ENCODE peak calls at places on chromosome 14, in four cellular contexts. One of them, this sample, is unnamed.
A peak's percentile ranks its signal among the peaks of the same experiment; 100 is the strongest.

GRCh38 chr14:23751591-23751990 is 115.4 kb downstream of the DHRS2 start:
- DNase-seq in aorta: no peak
- DNase-seq in stimulated activated CD4-positive, alpha-beta T cell treated with anti-CD3 and anti-CD28 coated beads, TNF-alpha, amount 100 ng/mL, for 48 hours: no peak
- DNase-seq in GM23338: no peak
- DNase-seq in this sample: no peak

GRCh38 chr14:71022015-71022919 is 115.0 kb downstream of the PCNX1 start:
- DNase-seq in stimulated activated CD4-positive, alpha-beta T cell treated with anti-CD3 and anti-CD28 coated beads, TNF-alpha, amount 100 ng/mL, for 48 hours: no peak
- DNase-seq in GM23338: no peak
- DNase-seq in aorta: no peak
- DNase-seq in this sample: no peak

GRCh38 chr14:39218171-39218769 is 15.4 kb upstream of the MIA2 start:
- DNase-seq in stimulated activated CD4-positive, alpha-beta T cell treated with anti-CD3 and anti-CD28 coated beads, TNF-alpha, amount 100 ng/mL, for 48 hours: no peak
- DNase-seq in GM23338: no peak
- DNase-seq in aorta: no peak
- DNase-seq in this sample: no peak

GRCh38 chr14:71321556-71322315 is 414.5 kb downstream of the PCNX1 start:
- DNase-seq in GM23338: peak; percentile 89
- DNase-seq in stimulated activated CD4-positive, alpha-beta T cell treated with anti-CD3 and anti-CD28 coated beads, TNF-alpha, amount 100 ng/mL, for 48 hours: no peak
- DNase-seq in aorta: no peak
- DNase-seq in this sample: no peak

GRCh38 chr14:100822921-100823320 is 3.0 kb upstream of the MEG3 start:
- DNase-seq in GM23338: no peak
- DNase-seq in stimulated activated CD4-positive, alpha-beta T cell treated with anti-CD3 and anti-CD28 coated beads, TNF-alpha, amount 100 ng/mL, for 48 hours: no peak
- DNase-seq in aorta: peak; percentile 3
- DNase-seq in this sample: no peak

GRCh38 chr14:76203086-76204001 is 51.6 kb downstream of the GPATCH2L start:
- DNase-seq in GM23338: no peak
- DNase-seq in stimulated activated CD4-positive, alpha-beta T cell treated with anti-CD3 and anti-CD28 coated beads, TNF-alpha, amount 100 ng/mL, for 48 hours: no peak
- DNase-seq in aorta: peak; percentile 59
- DNase-seq in this sample: no peak

GRCh38 chr14:102805454-102805891 is 28.2 kb downstream of the TRAF3 start:
- DNase-seq in aorta: no peak
- DNase-seq in GM23338: no peak
- DNase-seq in stimulated activated CD4-positive, alpha-beta T cell treated with anti-CD3 and anti-CD28 coated beads, TNF-alpha, amount 100 ng/mL, for 48 hours: no peak
- DNase-seq in this sample: no peak

GRCh38 chr14:101862177-101862576 is 100.7 kb downstream of the PPP2R5C start:
- DNase-seq in stimulated activated CD4-positive, alpha-beta T cell treated with anti-CD3 and anti-CD28 coated beads, TNF-alpha, amount 100 ng/mL, for 48 hours: no peak
- DNase-seq in GM23338: no peak
- DNase-seq in aorta: no peak
- DNase-seq in this sample: no peak

GRCh38 chr14:59032821-59033220 is 155.6 kb upstream of the DAAM1 start:
- DNase-seq in GM23338: no peak
- DNase-seq in aorta: no peak
- DNase-seq in stimulated activated CD4-positive, alpha-beta T cell treated with anti-CD3 and anti-CD28 coated beads, TNF-alpha, amount 100 ng/mL, for 48 hours: no peak
- DNase-seq in this sample: no peak

GRCh38 chr14:21704340-21704737 is 30.7 kb upstream of the OR4E1 start:
- DNase-seq in GM23338: no peak
- DNase-seq in aorta: no peak
- DNase-seq in stimulated activated CD4-positive, alpha-beta T cell treated with anti-CD3 and anti-CD28 coated beads, TNF-alpha, amount 100 ng/mL, for 48 hours: no peak
- DNase-seq in this sample: no peak

GRCh38 chr14:25009891-25010290 is 40.1 kb downstream of the STXBP6 start:
- DNase-seq in aorta: no peak
- DNase-seq in stimulated activated CD4-positive, alpha-beta T cell treated with anti-CD3 and anti-CD28 coated beads, TNF-alpha, amount 100 ng/mL, for 48 hours: no peak
- DNase-seq in GM23338: peak; percentile 64
- DNase-seq in this sample: no peak

GRCh38 chr14:77190977-77191376 is 9.4 kb downstream of the TMEM63C start:
- DNase-seq in GM23338: peak; percentile 40
- DNase-seq in stimulated activated CD4-positive, alpha-beta T cell treated with anti-CD3 and anti-CD28 coated beads, TNF-alpha, amount 100 ng/mL, for 48 hours: no peak
- DNase-seq in aorta: no peak
- DNase-seq in this sample: no peak

GRCh38 chr14:64689292-64689691 is 14.9 kb upstream of the PLEKHG3 start:
- DNase-seq in aorta: no peak
- DNase-seq in stimulated activated CD4-positive, alpha-beta T cell treated with anti-CD3 and anti-CD28 coated beads, TNF-alpha, amount 100 ng/mL, for 48 hours: no peak
- DNase-seq in GM23338: no peak
- DNase-seq in this sample: no peak

GRCh38 chr14:94923771-94924170 is 153.9 kb upstream of the GSC start:
- DNase-seq in stimulated activated CD4-positive, alpha-beta T cell treated with anti-CD3 and anti-CD28 coated beads, TNF-alpha, amount 100 ng/mL, for 48 hours: no peak
- DNase-seq in aorta: no peak
- DNase-seq in GM23338: no peak
- DNase-seq in this sample: no peak

GRCh38 chr14:96095581-96096476 is 56.7 kb downstream of the C14orf132 start:
- DNase-seq in stimulated activated CD4-positive, alpha-beta T cell treated with anti-CD3 and anti-CD28 coated beads, TNF-alpha, amount 100 ng/mL, for 48 hours: no peak
- DNase-seq in aorta: peak; percentile 63
- DNase-seq in GM23338: peak; percentile 43
- DNase-seq in this sample: no peak

GRCh38 chr14:34450958-34451357 is 11.1 kb downstream of the SPTSSA start:
- DNase-seq in GM23338: no peak
- DNase-seq in stimulated activated CD4-positive, alpha-beta T cell treated with anti-CD3 and anti-CD28 coated beads, TNF-alpha, amount 100 ng/mL, for 48 hours: no peak
- DNase-seq in aorta: no peak
- DNase-seq in this sample: no peak

GRCh38 chr14:65214741-65215140 is 112.4 kb upstream of the MAX start:
- DNase-seq in GM23338: no peak
- DNase-seq in stimulated activated CD4-positive, alpha-beta T cell treated with anti-CD3 and anti-CD28 coated beads, TNF-alpha, amount 100 ng/mL, for 48 hours: no peak
- DNase-seq in aorta: no peak
- DNase-seq in this sample: no peak

GRCh38 chr14:105315211-105315721 is 718 bp downstream of the PACS2 start:
- DNase-seq in stimulated activated CD4-positive, alpha-beta T cell treated with anti-CD3 and anti-CD28 coated beads, TNF-alpha, amount 100 ng/mL, for 48 hours: no peak
- DNase-seq in aorta: no peak
- DNase-seq in GM23338: peak; percentile 67
- DNase-seq in this sample: no peak

GRCh38 chr14:95765016-95765415 is 51.1 kb upstream of the TCL1A start:
- DNase-seq in aorta: no peak
- DNase-seq in stimulated activated CD4-positive, alpha-beta T cell treated with anti-CD3 and anti-CD28 coated beads, TNF-alpha, amount 100 ng/mL, for 48 hours: no peak
- DNase-seq in GM23338: no peak
- DNase-seq in this sample: no peak

GRCh38 chr14:94050231-94050880 is 24.2 kb downstream of the OTUB2 start:
- DNase-seq in aorta: no peak
- DNase-seq in GM23338: no peak
- DNase-seq in stimulated activated CD4-positive, alpha-beta T cell treated with anti-CD3 and anti-CD28 coated beads, TNF-alpha, amount 100 ng/mL, for 48 hours: no peak
- DNase-seq in this sample: no peak

GRCh38 chr14:99551034-99551922 is 52.7 kb downstream of the CCDC85C start:
- DNase-seq in GM23338: no peak
- DNase-seq in stimulated activated CD4-positive, alpha-beta T cell treated with anti-CD3 and anti-CD28 coated beads, TNF-alpha, amount 100 ng/mL, for 48 hours: no peak
- DNase-seq in aorta: no peak
- DNase-seq in this sample: no peak

GRCh38 chr14:20522332-20522731 is 17.0 kb downstream of the RNASE10 start:
- DNase-seq in stimulated activated CD4-positive, alpha-beta T cell treated with anti-CD3 and anti-CD28 coated beads, TNF-alpha, amount 100 ng/mL, for 48 hours: no peak
- DNase-seq in aorta: no peak
- DNase-seq in GM23338: no peak
- DNase-seq in this sample: no peak

GRCh38 chr14:20247651-20248246 is 8.7 kb downstream of the OR11H4 start:
- DNase-seq in GM23338: peak; percentile 66
- DNase-seq in stimulated activated CD4-positive, alpha-beta T cell treated with anti-CD3 and anti-CD28 coated beads, TNF-alpha, amount 100 ng/mL, for 48 hours: no peak
- DNase-seq in aorta: no peak
- DNase-seq in this sample: no peak

GRCh38 chr14:74686324-74686723 is 26.6 kb downstream of the AREL1 start:
- DNase-seq in stimulated activated CD4-positive, alpha-beta T cell treated with anti-CD3 and anti-CD28 coated beads, TNF-alpha, amount 100 ng/mL, for 48 hours: no peak
- DNase-seq in GM23338: no peak
- DNase-seq in aorta: no peak
- DNase-seq in this sample: no peak